ENCODE peak calls at places on chromosomes 6 and 20, in seven cellular contexts. P is IMR-90, A is H9, V is mesenchymal stem cell, L is H1, E is trophoblast cell, C is mesendoderm. I is an unnamed sample.

GRCh38 chr6:54689620-54690019 is 157.0 kb upstream of the FAM83B start:
- DNase-seq in P (no peak), A (no peak), V (no peak), L (no peak), E (no peak), C (peak; percentile 32), I (no peak)

GRCh38 chr6:14035448-14035847 is 82.1 kb upstream of the CD83 start:
- DNase-seq in P (peak; percentile 96), A (peak; percentile 55), V (peak; percentile 68), L (no peak), E (peak; percentile 87), C (peak; percentile 95), I (no peak)

GRCh38 chr20:58045579-58045978 is 182.9 kb downstream of the ANKRD60 start:
- DNase-seq in P (no peak), A (no peak), V (no peak), L (peak; percentile 28), E (no peak), C (no peak), I (no peak)

GRCh38 chr6:44569931-44570385 is 182.5 kb downstream of the CDC5L start:
- DNase-seq in P (peak; percentile 7), A (peak; percentile 35), V (no peak), L (no peak), E (no peak), C (peak; percentile 28), I (no peak)

GRCh38 chr6:166592818-166593217 is 6.3 kb upstream of the RAMACL start:
- DNase-seq in P (peak; percentile 84), A (no peak), V (peak; percentile 90), L (no peak), E (no peak), C (peak; percentile 48), I (no peak)

GRCh38 chr20:36199293-36200257 is 36.7 kb upstream of the AAR2 start:
- DNase-seq in P (peak; percentile 75), A (peak; percentile 82), V (peak; percentile 78), L (peak; percentile 96), E (peak; percentile 75), C (peak; percentile 83), I (peak; percentile 80)

GRCh38 chr6:163496205-163496604 is 81.7 kb downstream of the QKI start:
- DNase-seq in P (no peak), A (no peak), V (no peak), L (no peak), E (no peak), C (no peak), I (no peak)

GRCh38 chr20:44022464-44022863 is 107.8 kb downstream of the TOX2 start:
- DNase-seq in P (no peak), A (no peak), V (no peak), L (no peak), E (no peak), C (no peak), I (no peak)

GRCh38 chr20:15289337-15289736 is 951.9 kb upstream of the FLRT3 start:
- DNase-seq in P (no peak), A (no peak), V (no peak), L (no peak), E (no peak), C (no peak), I (no peak)

GRCh38 chr20:1212607-1213396 is 9.5 kb downstream of the C20orf202 start:
- DNase-seq in P (peak; percentile 72), A (peak; percentile 84), V (peak; percentile 81), L (peak; percentile 77), E (peak; percentile 70), C (peak; percentile 85), I (peak; percentile 64)

GRCh38 chr6:1554881-1555569 is 54.7 kb upstream of the FOXC1 start:
- DNase-seq in P (peak; percentile 32), A (peak; percentile 49), V (no peak), L (no peak), E (no peak), C (no peak), I (no peak)

GRCh38 chr6:106880952-106881351 is 93.6 kb downstream of the CD24 start:
- DNase-seq in P (no peak), A (no peak), V (no peak), L (no peak), E (no peak), C (no peak), I (no peak)

GRCh38 chr20:4916991-4917881 is 84.1 kb downstream of the SLC23A2 start:
- DNase-seq in P (peak; percentile 10), A (no peak), V (peak; percentile 18), L (no peak), E (no peak), C (no peak), I (no peak)

GRCh38 chr20:35286899-35287508 is 2.4 kb upstream of the EIF6 start:
- DNase-seq in P (no peak), A (no peak), V (no peak), L (no peak), E (no peak), C (no peak), I (no peak)

GRCh38 chr6:30802731-30803130 is 58.4 kb upstream of the IER3 start:
- DNase-seq in P (no peak), A (no peak), V (no peak), L (no peak), E (peak; percentile 79), C (no peak), I (no peak)

GRCh38 chr6:7106752-7107577 is 796 bp upstream of the RREB1 start:
- DNase-seq in P (peak; percentile 16), A (peak; percentile 48), V (no peak), L (peak; percentile 70), E (peak; percentile 43), C (peak; percentile 70), I (no peak)

GRCh38 chr6:45388328-45388727 is 10.6 kb upstream of the SUPT3H start:
- DNase-seq in P (peak; percentile 45), A (no peak), V (no peak), L (no peak), E (peak; percentile 89), C (no peak), I (no peak)

GRCh38 chr6:7267521-7268091 is 45.4 kb downstream of the SSR1 start:
- DNase-seq in P (peak; percentile 94), A (no peak), V (peak; percentile 89), L (no peak), E (no peak), C (no peak), I (no peak)

GRCh38 chr20:40274912-40275654 is 414.0 kb downstream of the MAFB start:
- DNase-seq in P (no peak), A (peak; percentile 74), V (no peak), L (no peak), E (no peak), C (no peak), I (no peak)

GRCh38 chr20:23442436-23442835 is 3.0 kb downstream of the CSTL1 start:
- DNase-seq in P (no peak), A (no peak), V (no peak), L (no peak), E (no peak), C (no peak), I (no peak)

GRCh38 chr6:155106456-155107107 is 111.5 kb downstream of the TIAM2 start:
- DNase-seq in P (no peak), A (no peak), V (no peak), L (no peak), E (no peak), C (no peak), I (no peak)

DNA sequence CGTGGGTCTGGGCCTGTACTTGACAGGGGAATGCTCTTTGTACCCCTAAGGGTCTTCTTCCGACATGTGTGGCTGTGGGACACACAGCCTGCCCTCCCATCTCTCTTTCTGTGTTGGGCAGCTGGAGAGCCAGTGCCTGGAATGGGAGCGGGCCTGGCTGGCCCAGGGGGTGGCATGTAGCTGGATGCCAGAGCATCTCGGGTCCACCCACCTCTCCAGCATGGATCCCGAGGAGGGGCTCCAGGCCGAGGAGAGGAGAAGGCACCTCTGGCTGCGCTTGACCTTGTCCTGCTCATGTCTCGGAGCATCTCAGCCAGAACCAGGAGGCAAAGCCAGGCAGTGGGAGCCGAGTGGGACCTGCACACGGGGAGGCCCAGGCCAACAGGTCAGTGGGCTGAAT is 16.0 kb downstream of the CDH4 start:
- DNase-seq in P (no peak), A (no peak), V (no peak), L (no peak), E (no peak), C (no peak), I (no peak)
- H3K18ac ChIP-seq in P (no peak overlapping the region), A (no peak overlapping the region), V (no peak overlapping the region), L (no peak overlapping the region), E (no peak overlapping the region), C (no peak overlapping the region), I (no peak overlapping the region)

DNA sequence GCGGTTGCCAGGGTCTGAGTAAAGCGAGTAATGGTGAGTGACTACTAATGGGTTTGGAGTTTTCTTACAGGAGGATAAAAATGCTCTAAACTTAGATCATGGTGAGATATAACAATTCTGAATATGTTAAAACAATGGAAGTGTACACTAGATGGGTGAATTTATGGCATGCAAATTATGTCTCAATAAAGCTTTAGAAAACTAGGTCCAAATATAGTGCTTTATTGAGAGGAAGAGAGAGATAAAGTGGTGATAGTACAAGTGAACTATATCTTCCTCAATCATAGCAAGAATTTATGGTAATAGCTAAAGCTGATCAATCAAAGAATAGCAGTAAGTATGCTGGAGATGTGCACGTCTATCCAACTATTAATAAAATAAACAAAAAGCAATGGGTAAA is 23.9 kb downstream of the SRPK1 start:
- DNase-seq in P (no peak), A (no peak), V (no peak), L (no peak), E (no peak), C (no peak), I (no peak)
- H3K18ac ChIP-seq in P (no peak overlapping the region), A (no peak overlapping the region), V (no peak overlapping the region), L (no peak overlapping the region), E (no peak overlapping the region), C (no peak overlapping the region), I (no peak overlapping the region)

DNA sequence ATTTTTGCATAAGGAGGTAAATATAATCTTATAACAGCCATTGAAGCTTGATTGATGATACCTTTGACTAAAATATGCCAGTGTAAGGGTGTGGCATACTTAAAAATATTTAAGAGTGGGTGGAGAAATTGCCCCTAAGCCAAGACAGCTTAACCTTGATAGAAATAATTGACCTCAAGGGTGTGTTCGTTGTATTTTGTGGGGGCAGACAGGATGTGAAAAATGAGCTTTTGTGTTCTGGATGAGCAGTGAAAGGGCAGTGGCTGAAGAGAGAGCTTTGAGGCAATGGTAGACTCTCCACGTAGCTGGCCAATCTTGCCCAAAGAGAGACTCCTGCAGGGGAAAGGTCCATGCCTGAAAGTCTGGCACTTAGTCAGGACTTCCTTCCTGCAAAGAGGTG is 15.7 kb upstream of the CD109 start:
- DNase-seq in P (no peak), A (no peak), V (no peak), L (no peak), E (no peak), C (no peak), I (no peak)
- H3K18ac ChIP-seq in P (no peak overlapping the region), A (no peak overlapping the region), V (no peak overlapping the region), L (no peak overlapping the region), E (no peak overlapping the region), C (no peak overlapping the region), I (no peak overlapping the region)

GRCh38 chr20:32567384-32568178 is 17.6 kb downstream of the NOL4L start:
- DNase-seq in P (no peak), A (no peak), V (no peak), L (no peak), E (no peak), C (no peak), I (no peak)

GRCh38 chr20:32564921-32565734 is 20.0 kb downstream of the NOL4L start:
- DNase-seq in P (no peak), A (no peak), V (peak; percentile 72), L (no peak), E (no peak), C (no peak), I (no peak)

GRCh38 chr20:32564440-32564839 is 20.7 kb downstream of the NOL4L start:
- DNase-seq in P (no peak), A (no peak), V (no peak), L (no peak), E (no peak), C (no peak), I (no peak)

GRCh38 chr20:32565735-32566032 is 19.4 kb downstream of the NOL4L start:
- DNase-seq in P (no peak), A (no peak), V (no peak), L (no peak), E (no peak), C (no peak), I (no peak)

GRCh38 chr20:32566379-32567374 is 18.5 kb downstream of the NOL4L start:
- DNase-seq in P (no peak), A (no peak), V (no peak), L (no peak), E (no peak), C (no peak), I (no peak)
- H3K18ac ChIP-seq in P (no peak overlapping the region), A (no peak overlapping the region), V (peak overlapping the region; percentile 28), L (no peak overlapping the region), E (no peak overlapping the region), C (no peak overlapping the region), I (no peak overlapping the region)

I was measured in neuronal stem cell.